ENCODE peak calls at places on chromosomes 13 and 19, in four cellular contexts. One of them, this sample, is unnamed.

GRCh38 chr13:24012648-24013047 is 115.3 kb upstream of the C1QTNF9B start:
- DNase-seq in PC-3: no peak
- DNase-seq in hepatocyte: no peak
- DNase-seq in SK-N-SH: no peak
- DNase-seq in this sample: no peak

GRCh38 chr13:26583662-26584061 is 26.2 kb downstream of the WASF3 start:
- DNase-seq in PC-3: no peak
- DNase-seq in hepatocyte: no peak
- DNase-seq in SK-N-SH: no peak
- DNase-seq in this sample: no peak

GRCh38 chr13:114032121-114032799 is 58.4 kb upstream of the C13orf46 start:
- DNase-seq in PC-3: no peak
- DNase-seq in hepatocyte: no peak
- DNase-seq in SK-N-SH: no peak
- DNase-seq in this sample: peak; percentile 10

GRCh38 chr19:48487944-48488343 is 18.8 kb downstream of the CYTH2 start:
- DNase-seq in PC-3: peak; percentile 97
- DNase-seq in hepatocyte: no peak
- DNase-seq in SK-N-SH: no peak
- DNase-seq in this sample: peak; percentile 93

GRCh38 chr19:37342753-37343152 is 28.1 kb upstream of the ZNF527 start:
- DNase-seq in PC-3: no peak
- DNase-seq in hepatocyte: no peak
- DNase-seq in SK-N-SH: no peak
- DNase-seq in this sample: no peak

GRCh38 chr19:1836458-1837221 is 11.6 kb downstream of the REXO1 start:
- DNase-seq in PC-3: no peak
- DNase-seq in hepatocyte: no peak
- DNase-seq in SK-N-SH: peak; percentile 76
- DNase-seq in this sample: no peak

GRCh38 chr13:36130542-36131214 is 504 bp downstream of the DCLK1 start:
- DNase-seq in PC-3: no peak
- DNase-seq in hepatocyte: peak; percentile 29
- DNase-seq in SK-N-SH: peak; percentile 80
- DNase-seq in this sample: peak; percentile 16

GRCh38 chr13:82356667-82357066 is 1525.6 kb downstream of the SLITRK1 start:
- DNase-seq in PC-3: peak; percentile 21
- DNase-seq in hepatocyte: no peak
- DNase-seq in SK-N-SH: no peak
- DNase-seq in this sample: no peak

GRCh38 chr13:34425307-34425949 is 516.6 kb upstream of the NBEA start:
- DNase-seq in PC-3: no peak
- DNase-seq in hepatocyte: no peak
- DNase-seq in SK-N-SH: no peak
- DNase-seq in this sample: no peak

GRCh38 chr19:35031072-35031881 is 1.0 kb downstream of the SCN1B start:
- DNase-seq in PC-3: peak; percentile 30
- DNase-seq in hepatocyte: no peak
- DNase-seq in SK-N-SH: no peak
- DNase-seq in this sample: no peak

DNA sequence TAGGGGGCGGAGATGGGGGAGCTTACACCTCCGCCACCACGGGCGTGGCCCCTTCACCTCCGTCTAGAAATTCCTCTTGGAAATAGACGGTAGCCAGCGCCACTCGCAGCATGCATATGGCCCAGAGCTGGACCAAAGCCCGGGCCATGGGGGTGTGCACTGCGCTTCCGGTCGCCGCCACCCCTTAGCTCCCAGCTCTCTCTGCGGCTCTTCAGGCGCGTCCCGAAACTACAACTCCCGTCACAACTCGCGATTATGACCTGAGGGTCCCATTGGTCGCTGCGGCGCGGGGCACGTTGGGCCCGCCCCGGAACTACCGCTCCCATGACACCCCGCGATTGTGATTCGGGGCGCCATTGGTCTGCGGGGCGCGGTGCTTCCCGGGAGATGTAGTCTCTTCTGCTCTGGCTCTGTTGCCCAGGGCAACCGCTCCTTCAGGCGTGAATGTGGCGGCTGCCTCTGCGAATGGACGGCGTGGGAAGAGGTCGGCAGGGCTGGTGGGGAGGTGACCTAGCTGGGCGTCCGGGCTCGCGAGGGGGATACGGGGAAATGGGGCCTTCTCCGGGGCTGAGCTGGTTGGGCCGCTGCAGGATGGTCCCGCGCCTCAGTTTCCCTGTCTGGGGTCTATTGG is at the start of the genes C19orf44 and CALR3:
- DNase-seq in PC-3: peak; percentile 99
- DNase-seq in hepatocyte: peak; percentile 99
- DNase-seq in SK-N-SH: peak; percentile 96
- DNase-seq in this sample: peak; percentile 98
- H3K27ac ChIP-seq in PC-3: peak within 1 kb of the TSS; percentile 7
- H3K27ac ChIP-seq in hepatocyte: peak within 1 kb of the TSS; percentile 56
- H3K27ac ChIP-seq in SK-N-SH: peak within 1 kb of the TSS; percentile 74
- H3K27ac ChIP-seq in this sample: peak within 1 kb of the TSS; percentile 68

DNA sequence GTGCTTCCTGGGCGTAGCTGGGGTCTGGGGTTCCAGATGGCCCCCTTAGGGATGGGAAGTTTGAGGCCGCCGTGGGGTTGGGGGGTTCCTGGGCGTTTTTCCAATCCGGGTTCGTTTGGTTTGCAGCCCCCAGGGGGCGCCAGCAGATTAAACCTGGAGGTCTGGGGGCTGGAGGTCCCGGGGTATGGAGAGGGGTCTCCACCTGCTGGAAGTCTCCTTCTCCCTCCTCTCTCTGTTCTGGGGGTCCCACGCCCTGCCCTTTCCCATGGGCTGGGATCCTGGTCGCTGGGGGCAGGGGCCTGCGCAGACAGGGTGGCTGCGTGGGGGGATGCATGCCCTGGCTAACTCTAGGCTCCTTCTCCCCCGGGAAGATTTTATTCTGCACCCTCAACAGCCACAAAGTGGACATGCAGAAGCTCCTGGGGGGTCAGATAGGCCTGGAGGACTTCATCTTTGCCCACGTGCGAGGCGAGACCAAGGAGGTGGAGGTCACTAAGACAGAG is 897 bp downstream of the GIPC3 start:
- DNase-seq in PC-3: no peak
- DNase-seq in hepatocyte: no peak
- DNase-seq in SK-N-SH: peak; percentile 89
- DNase-seq in this sample: no peak
- TF ChIP-seq CTCF in PC-3: peak; percentile 62
- TF ChIP-seq CTCF in hepatocyte: peak; percentile 40
- TF ChIP-seq CTCF in SK-N-SH: peak; percentile 71
- TF ChIP-seq CTCF in this sample: peak; percentile 12

GRCh38 chr19:19615086-19615485 is 3.4 kb downstream of the PBX4 start:
- DNase-seq in PC-3: peak; percentile 80
- DNase-seq in hepatocyte: no peak
- DNase-seq in SK-N-SH: no peak
- DNase-seq in this sample: no peak

GRCh38 chr19:19619849-19620210 is 1.3 kb upstream of the PBX4 start:
- DNase-seq in PC-3: no peak
- DNase-seq in hepatocyte: no peak
- DNase-seq in SK-N-SH: no peak
- DNase-seq in this sample: no peak

GRCh38 chr19:19623383-19623782 is 4.6 kb downstream of the LPAR2 start:
- DNase-seq in PC-3: no peak
- DNase-seq in hepatocyte: no peak
- DNase-seq in SK-N-SH: no peak
- DNase-seq in this sample: no peak

GRCh38 chr19:19618384-19619051 is at the start of gene PBX4:
- DNase-seq in PC-3: peak; percentile 94
- DNase-seq in hepatocyte: peak; percentile 96
- DNase-seq in SK-N-SH: peak; percentile 99
- DNase-seq in this sample: peak; percentile 92

GRCh38 chr19:19619121-19619848 is 798 bp upstream of the PBX4 start:
- DNase-seq in PC-3: no peak
- DNase-seq in hepatocyte: no peak
- DNase-seq in SK-N-SH: no peak
- DNase-seq in this sample: no peak
- H3K27ac ChIP-seq in PC-3: no peak overlapping the region
- H3K27ac ChIP-seq in hepatocyte: peak overlapping the region; percentile 64
- H3K27ac ChIP-seq in SK-N-SH: no peak overlapping the region
- H3K27ac ChIP-seq in this sample: peak overlapping the region; percentile 53

DNA sequence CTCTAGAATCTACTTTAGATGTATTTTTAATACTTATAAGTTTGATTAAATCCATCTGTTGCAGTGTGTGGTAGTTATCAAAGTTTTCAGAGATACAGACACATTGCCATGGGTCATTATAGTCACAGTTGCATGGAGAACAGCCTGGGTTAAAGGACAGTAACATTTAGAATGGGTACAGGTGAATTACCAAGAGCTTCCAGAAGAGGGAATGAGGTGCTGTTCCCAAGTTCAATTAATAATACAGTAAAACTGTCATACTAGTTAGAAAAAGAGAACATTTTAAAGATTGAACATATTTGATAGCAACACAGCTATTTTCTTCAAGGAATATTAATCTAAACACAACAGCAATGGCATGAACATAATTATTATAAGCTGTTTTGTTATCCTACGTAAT is 322.6 kb upstream of the SLC10A2 start:
- DNase-seq in PC-3: peak; percentile 2
- DNase-seq in hepatocyte: no peak
- DNase-seq in SK-N-SH: no peak
- DNase-seq in this sample: no peak
- TF ChIP-seq CTCF in PC-3: peak; percentile 14
- TF ChIP-seq CTCF in hepatocyte: no peak
- TF ChIP-seq CTCF in SK-N-SH: no peak
- TF ChIP-seq CTCF in this sample: no peak

GRCh38 chr19:30924670-30925069 is 424.6 kb downstream of the TSHZ3 start:
- DNase-seq in PC-3: no peak
- DNase-seq in hepatocyte: no peak
- DNase-seq in SK-N-SH: no peak
- DNase-seq in this sample: no peak
- H3K27ac ChIP-seq in PC-3: no peak overlapping the region
- H3K27ac ChIP-seq in hepatocyte: no peak overlapping the region
- H3K27ac ChIP-seq in SK-N-SH: no peak overlapping the region
- H3K27ac ChIP-seq in this sample: no peak overlapping the region

GRCh38 chr19:40235238-40236025 is 8.9 kb upstream of the CCNP start:
- DNase-seq in PC-3: no peak
- DNase-seq in hepatocyte: no peak
- DNase-seq in SK-N-SH: no peak
- DNase-seq in this sample: no peak
- TF ChIP-seq CTCF in PC-3: peak; percentile 33
- TF ChIP-seq CTCF in hepatocyte: peak; percentile 3
- TF ChIP-seq CTCF in SK-N-SH: peak; percentile 32
- TF ChIP-seq CTCF in this sample: no peak

GRCh38 chr19:13093407-13094284 is 9.0 kb downstream of the LYL1 start:
- DNase-seq in PC-3: peak; percentile 95
- DNase-seq in hepatocyte: peak; percentile 87
- DNase-seq in SK-N-SH: peak; percentile 92
- DNase-seq in this sample: peak; percentile 77
- H3K27ac ChIP-seq in PC-3: no peak overlapping the region
- H3K27ac ChIP-seq in hepatocyte: peak overlapping the region; percentile 20
- H3K27ac ChIP-seq in SK-N-SH: peak overlapping the region; percentile 27
- H3K27ac ChIP-seq in this sample: peak overlapping the region; percentile 72

This sample was measured in RWPE1.